ENCODE peak calls at places on chromosomes 1 and 21, in nine cellular contexts. U, T, P, J, O, S, R, D and G are unnamed samples.

GRCh38 chr1:12383786-12384185 is 154.0 kb downstream of the VPS13D start:
- DNase-seq in U (no peak), T (no peak), P (no peak), J (no peak), O (no peak), S (no peak), R (no peak), D (no peak), G (no peak)

GRCh38 chr1:181483084-181483559 is at the start of gene CACNA1E:
- DNase-seq in U (no peak), T (no peak), P (no peak), J (no peak), O (no peak), S (no peak), R (no peak), D (no peak), G (no peak)

GRCh38 chr1:90362163-90362562 is 354.9 kb downstream of the BARHL2 start:
- DNase-seq in U (no peak), T (no peak), P (no peak), J (no peak), O (no peak), S (no peak), R (no peak), D (no peak), G (no peak)

GRCh38 chr1:94235189-94236020 is 2.0 kb downstream of the ARHGAP29 start:
- DNase-seq in U (no peak), T (no peak), P (no peak), J (no peak), O (no peak), S (no peak), R (no peak), D (no peak), G (no peak)

GRCh38 chr1:9881838-9882249 is 28.2 kb downstream of the CTNNBIP1 start:
- DNase-seq in U (no peak), T (no peak), P (no peak), J (no peak), O (no peak), S (no peak), R (no peak), D (no peak), G (no peak)

GRCh38 chr1:226603030-226603960 is 54.7 kb downstream of the STUM start:
- DNase-seq in U (peak), T (peak), P (no peak), J (peak), O (peak), S (peak), R (peak), D (peak), G (peak)

GRCh38 chr1:90911353-90911752 is 110.5 kb downstream of the ZNF644 start:
- DNase-seq in U (no peak), T (no peak), P (no peak), J (no peak), O (no peak), S (no peak), R (no peak), D (no peak), G (no peak)

GRCh38 chr1:156282143-156282478 is 514 bp downstream of the SMG5 start:
- DNase-seq in U (no peak), T (no peak), P (no peak), J (no peak), O (peak), S (no peak), R (peak), D (no peak), G (peak)

GRCh38 chr1:160340146-160340545 is 2.9 kb downstream of the COPA start:
- DNase-seq in U (no peak), T (no peak), P (no peak), J (no peak), O (no peak), S (no peak), R (no peak), D (no peak), G (no peak)

GRCh38 chr1:227938276-227938675 is 9.5 kb downstream of the WNT9A start:
- DNase-seq in U (no peak), T (peak), P (no peak), J (peak), O (no peak), S (peak), R (no peak), D (no peak), G (no peak)

GRCh38 chr1:27031235-27032118 is 18.8 kb upstream of the TENT5B start:
- DNase-seq in U (peak), T (peak), P (no peak), J (peak), O (peak), S (peak), R (peak), D (peak), G (peak)

GRCh38 chr21:35509004-35509704 is 460.1 kb upstream of the RUNX1 start:
- DNase-seq in U (no peak), T (no peak), P (peak), J (no peak), O (no peak), S (no peak), R (no peak), D (no peak), G (no peak)

GRCh38 chr1:203589201-203589600 is 37.4 kb upstream of the ATP2B4 start:
- DNase-seq in U (no peak), T (no peak), P (no peak), J (no peak), O (no peak), S (no peak), R (no peak), D (no peak), G (no peak)

GRCh38 chr21:46151989-46152938 is 3.1 kb downstream of the FTCD start:
- DNase-seq in U (peak), T (no peak), P (no peak), J (peak), O (no peak), S (peak), R (no peak), D (peak), G (no peak)

GRCh38 chr1:29802181-29803068 is 566.1 kb downstream of the PTPRU start:
- DNase-seq in U (peak), T (no peak), P (no peak), J (no peak), O (no peak), S (peak), R (no peak), D (no peak), G (no peak)

GRCh38 chr21:44960141-44961092 is 20.6 kb downstream of the SLX9 start:
- DNase-seq in U (no peak), T (no peak), P (no peak), J (peak), O (no peak), S (peak), R (no peak), D (no peak), G (no peak)

GRCh38 chr1:80441664-80442063 is 1359.1 kb upstream of the ADGRL2 start:
- DNase-seq in U (no peak), T (no peak), P (no peak), J (no peak), O (no peak), S (no peak), R (no peak), D (no peak), G (no peak)

GRCh38 chr1:223765036-223765718 is 52.8 kb downstream of the CAPN2 start:
- DNase-seq in U (no peak), T (peak), P (no peak), J (peak), O (no peak), S (no peak), R (no peak), D (no peak), G (no peak)

GRCh38 chr1:29330856-29331255 is 94.5 kb downstream of the PTPRU start:
- DNase-seq in U (no peak), T (no peak), P (no peak), J (peak), O (no peak), S (peak), R (no peak), D (no peak), G (no peak)

GRCh38 chr1:225693085-225693698 is 40.3 kb upstream of the ENAH start:
- DNase-seq in U (no peak), T (no peak), P (no peak), J (no peak), O (no peak), S (no peak), R (no peak), D (no peak), G (no peak)

GRCh38 chr1:53321776-53322602 is 5.9 kb downstream of the LRP8 start:
- DNase-seq in U (no peak), T (no peak), P (no peak), J (no peak), O (no peak), S (peak), R (no peak), D (no peak), G (no peak)

GRCh38 chr1:247407180-247407616 is 8.8 kb upstream of the NLRP3 start:
- DNase-seq in U (peak), T (peak), P (peak), J (peak), O (no peak), S (peak), R (no peak), D (no peak), G (no peak)

GRCh38 chr21:38712076-38712475 is 93.7 kb upstream of the ETS2 start:
- DNase-seq in U (no peak), T (peak), P (no peak), J (no peak), O (peak), S (no peak), R (no peak), D (no peak), G (peak)

GRCh38 chr1:75722966-75723365 is 1.5 kb upstream of the ACADM start:
- DNase-seq in U (no peak), T (no peak), P (no peak), J (no peak), O (no peak), S (no peak), R (no peak), D (no peak), G (no peak)

GRCh38 chr1:46807046-46807972 is 8.5 kb downstream of the CYP4B1 start:
- DNase-seq in U (no peak), T (no peak), P (no peak), J (no peak), O (no peak), S (no peak), R (no peak), D (no peak), G (no peak)

GRCh38 chr1:82395450-82395849 is 594.7 kb downstream of the ADGRL2 start:
- DNase-seq in U (no peak), T (no peak), P (no peak), J (no peak), O (no peak), S (no peak), R (no peak), D (no peak), G (no peak)

GRCh38 chr1:223716302-223716862 is 4.0 kb downstream of the CAPN2 start:
- DNase-seq in U (no peak), T (peak), P (no peak), J (no peak), O (no peak), S (peak), R (no peak), D (no peak), G (no peak)

GRCh38 chr1:27097484-27097917 is 57.4 kb downstream of the SLC9A1 start:
- DNase-seq in U (peak), T (peak), P (peak), J (peak), O (peak), S (peak), R (peak), D (peak), G (peak)

GRCh38 chr1:110440877-110441276 is 10.1 kb upstream of the PROK1 start:
- DNase-seq in U (no peak), T (no peak), P (no peak), J (no peak), O (no peak), S (no peak), R (peak), D (no peak), G (no peak)

GRCh38 chr1:232378266-232379041 is 251.5 kb downstream of the SIPA1L2 start:
- DNase-seq in U (peak), T (no peak), P (no peak), J (peak), O (no peak), S (no peak), R (peak), D (no peak), G (peak)
- TF ChIP-seq CTCF in U (no peak), T (no peak), P (no peak), J (no peak), O (no peak), S (no peak), R (no peak), D (no peak), G (no peak)

DNA sequence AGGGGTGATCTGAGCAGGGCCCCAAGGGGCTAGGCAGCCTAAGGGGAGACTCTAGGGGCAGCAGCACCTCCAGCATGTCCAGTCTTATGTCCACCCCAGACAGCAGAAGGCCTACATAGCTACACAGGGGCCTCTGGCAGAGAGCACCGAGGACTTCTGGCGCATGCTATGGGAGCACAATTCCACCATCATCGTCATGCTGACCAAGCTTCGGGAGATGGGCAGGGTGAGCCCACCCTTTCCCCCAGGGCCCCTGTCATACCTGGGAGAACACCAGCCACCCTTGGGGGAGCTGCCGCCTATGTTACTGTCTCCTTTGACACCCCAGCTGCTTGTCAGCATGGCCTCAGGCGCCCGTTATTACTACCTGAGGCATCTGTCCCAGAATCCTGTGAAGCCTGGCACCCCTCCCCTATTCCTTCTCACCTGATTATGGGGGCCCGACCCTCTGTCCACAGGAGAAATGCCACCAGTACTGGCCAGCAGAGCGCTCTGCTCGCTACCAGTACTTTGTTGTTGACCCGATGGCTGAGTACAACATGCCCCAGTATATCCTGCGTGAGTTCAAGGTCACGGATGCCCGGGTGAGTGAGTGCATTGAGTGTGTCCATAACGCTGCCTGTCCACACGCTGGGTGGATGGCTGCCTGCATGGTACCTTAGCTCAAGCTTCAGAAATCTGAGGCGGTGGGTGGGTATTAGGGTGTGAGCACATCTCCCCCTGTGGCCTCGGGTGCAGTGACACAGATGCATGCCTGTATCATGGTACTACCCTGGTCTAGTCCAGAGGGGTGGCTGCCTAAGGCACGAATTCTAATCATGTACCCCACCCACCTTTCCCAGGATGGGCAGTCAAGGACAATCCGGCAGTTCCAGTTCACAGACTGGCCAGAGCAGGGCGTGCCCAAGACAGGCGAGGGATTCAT is 29.7 kb upstream of the KDM4A start:
- DNase-seq in U (no peak), T (no peak), P (no peak), J (no peak), O (no peak), S (peak), R (no peak), D (no peak), G (no peak)
- H3K27ac ChIP-seq in U (no peak), T (no peak), P (no peak), J (no peak), O (no peak), S (no peak), R (no peak), D (no peak), G (no peak)

GRCh38 chr1:164763098-164763497 is 204.1 kb downstream of the PBX1 start:
- DNase-seq in U (no peak), T (no peak), P (no peak), J (no peak), O (no peak), S (no peak), R (no peak), D (no peak), G (no peak)

GRCh38 chr1:164759945-164760584 is 201.1 kb downstream of the PBX1 start:
- DNase-seq in U (no peak), T (no peak), P (no peak), J (no peak), O (no peak), S (no peak), R (no peak), D (no peak), G (no peak)

GRCh38 chr1:164757627-164758026 is 198.6 kb downstream of the PBX1 start:
- DNase-seq in U (no peak), T (no peak), P (no peak), J (no peak), O (no peak), S (no peak), R (no peak), D (no peak), G (no peak)

GRCh38 chr1:164759144-164759920 is 200.3 kb downstream of the PBX1 start:
- DNase-seq in U (no peak), T (no peak), P (no peak), J (no peak), O (no peak), S (no peak), R (no peak), D (no peak), G (no peak)

DNA sequence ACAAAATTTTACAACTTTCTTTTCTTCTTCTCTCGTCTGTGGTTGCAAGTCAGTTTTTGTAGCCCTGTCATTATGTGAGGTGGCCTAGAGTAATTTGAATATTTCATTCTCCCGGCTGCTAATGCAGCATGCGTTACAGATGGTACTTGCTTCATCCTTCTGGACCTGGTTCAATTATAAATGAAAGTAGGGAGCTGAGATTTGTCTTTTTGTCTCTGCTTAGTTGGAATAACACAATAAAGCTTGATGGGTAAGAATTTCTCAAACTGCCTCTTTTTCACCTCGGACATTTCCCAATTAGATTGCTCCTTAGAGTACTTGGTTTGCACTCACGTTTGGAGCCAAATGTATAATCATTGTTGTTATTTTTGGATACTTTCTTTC is 201.6 kb downstream of the PBX1 start:
- DNase-seq in U (no peak), T (no peak), P (no peak), J (no peak), O (no peak), S (no peak), R (no peak), D (no peak), G (no peak)
- TF ChIP-seq POLR2AphosphoS5 in U (no peak), T (no peak), P (no peak), J (peak), O (no peak), S (no peak), R (no peak), D (no peak), G (no peak)

DNA sequence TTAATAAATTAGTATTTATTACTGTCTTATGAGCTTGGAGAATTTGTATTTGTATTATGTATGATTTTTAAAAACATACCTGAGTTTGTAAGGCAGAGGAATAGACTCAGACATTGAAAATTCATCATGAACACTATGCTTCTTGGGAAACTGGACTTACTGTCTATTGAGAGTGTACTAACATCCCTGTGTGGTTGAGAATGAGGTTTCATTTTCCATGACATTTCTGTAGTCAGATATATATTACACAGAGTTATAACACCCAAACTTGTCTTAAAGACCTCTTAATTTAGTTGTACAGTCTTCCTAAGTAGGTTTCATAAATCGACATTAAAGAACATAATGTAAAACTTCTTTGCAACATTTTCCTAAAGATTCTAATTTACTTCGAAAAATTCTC is 30.0 kb downstream of the PPP2R5A start:
- DNase-seq in U (no peak), T (no peak), P (no peak), J (no peak), O (no peak), S (no peak), R (no peak), D (no peak), G (no peak)
- TF ChIP-seq CTCF in U (no peak), T (no peak), P (no peak), J (no peak), O (no peak), S (no peak), R (no peak), D (no peak), G (no peak)

GRCh38 chr1:84143796-84144565 is at the start of gene PRKACB:
- DNase-seq in U (no peak), T (no peak), P (no peak), J (no peak), O (peak), S (no peak), R (no peak), D (no peak), G (no peak)
- H3K27ac ChIP-seq in U (peak), T (peak), P (peak), J (no peak), O (peak), S (peak), R (no peak), D (peak), G (peak)